ENCODE peak calls at places on chromosomes 12 and 14, in six cellular contexts. One of them, this sample, is unnamed.
A peak's percentile ranks its signal among the peaks of the same experiment; 100 is the strongest.

GRCh38 chr14:99755629-99756603 is 37.3 kb upstream of the EML1 start:
- DNase-seq in K562: no peak
- DNase-seq in SK-N-SH: no peak
- DNase-seq in sigmoid colon: peak; percentile 95
- DNase-seq in Panc1: peak; percentile 58
- DNase-seq in HCT116: no peak
- DNase-seq in this sample: peak; percentile 93

GRCh38 chr14:24253936-24254335 is 9.0 kb downstream of the TGM1 start:
- DNase-seq in K562: no peak
- DNase-seq in SK-N-SH: no peak
- DNase-seq in sigmoid colon: no peak
- DNase-seq in Panc1: no peak
- DNase-seq in HCT116: no peak
- DNase-seq in this sample: no peak

GRCh38 chr12:46499901-46500300 is 127.3 kb upstream of the SLC38A2 start:
- DNase-seq in K562: no peak
- DNase-seq in SK-N-SH: no peak
- DNase-seq in sigmoid colon: no peak
- DNase-seq in Panc1: no peak
- DNase-seq in HCT116: no peak
- DNase-seq in this sample: no peak

GRCh38 chr14:105486974-105487448 is 325 bp downstream of the CRIP1 start:
- DNase-seq in K562: no peak
- DNase-seq in SK-N-SH: no peak
- DNase-seq in sigmoid colon: peak; percentile 89
- DNase-seq in Panc1: no peak
- DNase-seq in HCT116: no peak
- DNase-seq in this sample: no peak

GRCh38 chr12:13195848-13196301 is 651 bp upstream of the EMP1 start:
- DNase-seq in K562: no peak
- DNase-seq in SK-N-SH: no peak
- DNase-seq in sigmoid colon: peak; percentile 65
- DNase-seq in Panc1: no peak
- DNase-seq in HCT116: no peak
- DNase-seq in this sample: no peak

GRCh38 chr12:101172316-101172715 is 37.7 kb downstream of the SLC5A8 start:
- DNase-seq in K562: peak; percentile 16
- DNase-seq in SK-N-SH: peak; percentile 4
- DNase-seq in sigmoid colon: no peak
- DNase-seq in Panc1: no peak
- DNase-seq in HCT116: no peak
- DNase-seq in this sample: no peak

GRCh38 chr14:24071836-24072420 is 566 bp downstream of the CPNE6 start:
- DNase-seq in K562: no peak
- DNase-seq in SK-N-SH: no peak
- DNase-seq in sigmoid colon: no peak
- DNase-seq in Panc1: no peak
- DNase-seq in HCT116: no peak
- DNase-seq in this sample: no peak

GRCh38 chr12:2891240-2892053 is 756 bp downstream of the TULP3 start:
- DNase-seq in K562: no peak
- DNase-seq in SK-N-SH: peak; percentile 68
- DNase-seq in sigmoid colon: peak; percentile 84
- DNase-seq in Panc1: no peak
- DNase-seq in HCT116: no peak
- DNase-seq in this sample: peak; percentile 72

GRCh38 chr12:15701721-15702156 is 87.4 kb downstream of the EPS8 start:
- DNase-seq in K562: no peak
- DNase-seq in SK-N-SH: no peak
- DNase-seq in sigmoid colon: no peak
- DNase-seq in Panc1: no peak
- DNase-seq in HCT116: no peak
- DNase-seq in this sample: peak; percentile 88

GRCh38 chr12:118059645-118060275 is 1.2 kb downstream of the WSB2 start:
- DNase-seq in K562: no peak
- DNase-seq in SK-N-SH: no peak
- DNase-seq in sigmoid colon: no peak
- DNase-seq in Panc1: no peak
- DNase-seq in HCT116: no peak
- DNase-seq in this sample: peak; percentile 55

GRCh38 chr14:53963491-53964227 is 7.0 kb upstream of the BMP4 start:
- DNase-seq in K562: no peak
- DNase-seq in SK-N-SH: no peak
- DNase-seq in sigmoid colon: peak; percentile 71
- DNase-seq in Panc1: no peak
- DNase-seq in HCT116: no peak
- DNase-seq in this sample: peak; percentile 44

GRCh38 chr12:67633708-67634107 is 14.8 kb upstream of the DYRK2 start:
- DNase-seq in K562: no peak
- DNase-seq in SK-N-SH: no peak
- DNase-seq in sigmoid colon: no peak
- DNase-seq in Panc1: no peak
- DNase-seq in HCT116: no peak
- DNase-seq in this sample: no peak

GRCh38 chr14:84250863-84251262 is 1279.1 kb upstream of the FLRT2 start:
- DNase-seq in K562: no peak
- DNase-seq in SK-N-SH: no peak
- DNase-seq in sigmoid colon: no peak
- DNase-seq in Panc1: no peak
- DNase-seq in HCT116: no peak
- DNase-seq in this sample: peak; percentile 94

GRCh38 chr12:77065361-77066204 is at the start of gene E2F7:
- DNase-seq in K562: peak; percentile 100
- DNase-seq in SK-N-SH: peak; percentile 99
- DNase-seq in sigmoid colon: peak; percentile 87
- DNase-seq in Panc1: peak; percentile 57
- DNase-seq in HCT116: peak; percentile 87
- DNase-seq in this sample: peak; percentile 91
- TF ChIP-seq POLR2AphosphoS5 in K562: no peak
- TF ChIP-seq POLR2AphosphoS5 in SK-N-SH: peak; percentile 23
- TF ChIP-seq POLR2AphosphoS5 in sigmoid colon: no peak
- TF ChIP-seq POLR2AphosphoS5 in Panc1: peak; percentile 57
- TF ChIP-seq POLR2AphosphoS5 in HCT116: peak; percentile 80
- TF ChIP-seq POLR2AphosphoS5 in this sample: peak; percentile 66

DNA sequence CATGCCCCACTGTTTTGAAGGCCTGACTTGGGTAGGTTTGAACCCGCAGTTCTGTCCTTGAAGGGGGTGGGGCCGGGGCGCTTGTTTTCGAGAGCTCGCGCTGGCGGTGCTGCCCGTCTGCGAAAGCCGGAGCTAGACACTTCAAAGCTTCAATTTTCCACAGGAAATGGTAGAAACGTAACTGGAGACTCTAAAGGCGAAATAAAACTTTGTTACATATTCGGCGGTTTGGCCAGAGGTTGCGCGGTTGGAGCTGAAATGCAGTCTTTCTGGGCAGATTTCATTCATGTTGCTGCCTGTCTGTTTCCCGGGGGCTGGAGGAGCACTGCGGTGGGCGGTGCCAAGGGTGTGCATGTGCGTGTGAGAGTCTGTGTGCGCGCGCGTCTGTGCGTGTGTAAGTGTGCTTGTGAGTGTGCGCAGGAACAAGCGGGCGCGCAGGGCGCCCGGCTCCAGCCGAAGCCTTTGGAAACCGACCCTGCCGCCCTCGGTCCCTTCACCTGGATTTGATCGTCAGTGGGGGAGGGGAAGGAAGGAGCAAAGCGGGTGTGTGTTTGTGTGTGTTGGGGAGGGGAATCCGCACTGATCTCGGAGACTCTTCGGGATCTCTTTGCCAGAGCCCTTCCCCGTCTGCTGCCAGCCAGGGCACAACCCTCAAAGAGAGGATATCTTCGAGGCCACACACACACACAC is 227.7 kb upstream of the CRY1 start:
- DNase-seq in K562: no peak
- DNase-seq in SK-N-SH: peak; percentile 57
- DNase-seq in sigmoid colon: no peak
- DNase-seq in Panc1: no peak
- DNase-seq in HCT116: no peak
- DNase-seq in this sample: no peak
- TF ChIP-seq POLR2AphosphoS5 in K562: no peak
- TF ChIP-seq POLR2AphosphoS5 in SK-N-SH: no peak
- TF ChIP-seq POLR2AphosphoS5 in sigmoid colon: no peak
- TF ChIP-seq POLR2AphosphoS5 in Panc1: no peak
- TF ChIP-seq POLR2AphosphoS5 in HCT116: no peak
- TF ChIP-seq POLR2AphosphoS5 in this sample: no peak

GRCh38 chr14:90336985-90337384 is 5.2 kb upstream of the NRDE2 start:
- DNase-seq in K562: no peak
- DNase-seq in SK-N-SH: no peak
- DNase-seq in sigmoid colon: no peak
- DNase-seq in Panc1: no peak
- DNase-seq in HCT116: no peak
- DNase-seq in this sample: no peak
- TF ChIP-seq POLR2AphosphoS5 in K562: no peak
- TF ChIP-seq POLR2AphosphoS5 in SK-N-SH: no peak
- TF ChIP-seq POLR2AphosphoS5 in sigmoid colon: no peak
- TF ChIP-seq POLR2AphosphoS5 in Panc1: no peak
- TF ChIP-seq POLR2AphosphoS5 in HCT116: no peak
- TF ChIP-seq POLR2AphosphoS5 in this sample: no peak

GRCh38 chr12:53462935-53463334 is 11.0 kb downstream of the PCBP2 start:
- DNase-seq in K562: no peak
- DNase-seq in SK-N-SH: no peak
- DNase-seq in sigmoid colon: no peak
- DNase-seq in Panc1: no peak
- DNase-seq in HCT116: no peak
- DNase-seq in this sample: no peak
- TF ChIP-seq POLR2AphosphoS5 in K562: peak; percentile 40
- TF ChIP-seq POLR2AphosphoS5 in SK-N-SH: no peak
- TF ChIP-seq POLR2AphosphoS5 in sigmoid colon: no peak
- TF ChIP-seq POLR2AphosphoS5 in Panc1: no peak
- TF ChIP-seq POLR2AphosphoS5 in HCT116: no peak
- TF ChIP-seq POLR2AphosphoS5 in this sample: no peak

GRCh38 chr14:49971156-49972141 is 78.6 kb downstream of the ARF6 start:
- DNase-seq in K562: no peak
- DNase-seq in SK-N-SH: no peak
- DNase-seq in sigmoid colon: no peak
- DNase-seq in Panc1: no peak
- DNase-seq in HCT116: no peak
- DNase-seq in this sample: peak; percentile 51

GRCh38 chr14:49972199-49972671 is 79.4 kb downstream of the ARF6 start:
- DNase-seq in K562: no peak
- DNase-seq in SK-N-SH: no peak
- DNase-seq in sigmoid colon: no peak
- DNase-seq in Panc1: peak; percentile 51
- DNase-seq in HCT116: no peak
- DNase-seq in this sample: peak; percentile 90

GRCh38 chr14:49975286-49975685 is 82.4 kb downstream of the ARF6 start:
- DNase-seq in K562: no peak
- DNase-seq in SK-N-SH: no peak
- DNase-seq in sigmoid colon: no peak
- DNase-seq in Panc1: peak; percentile 92
- DNase-seq in HCT116: peak; percentile 93
- DNase-seq in this sample: peak; percentile 84

GRCh38 chr14:49970474-49971147 is 77.7 kb downstream of the ARF6 start:
- DNase-seq in K562: peak; percentile 31
- DNase-seq in SK-N-SH: no peak
- DNase-seq in sigmoid colon: no peak
- DNase-seq in Panc1: no peak
- DNase-seq in HCT116: no peak
- DNase-seq in this sample: peak; percentile 82

GRCh38 chr14:49972840-49973239 is 80.0 kb downstream of the ARF6 start:
- DNase-seq in K562: no peak
- DNase-seq in SK-N-SH: no peak
- DNase-seq in sigmoid colon: no peak
- DNase-seq in Panc1: peak; percentile 87
- DNase-seq in HCT116: peak; percentile 71
- DNase-seq in this sample: peak; percentile 79
- TF ChIP-seq POLR2AphosphoS5 in K562: no peak
- TF ChIP-seq POLR2AphosphoS5 in SK-N-SH: peak; percentile 30
- TF ChIP-seq POLR2AphosphoS5 in sigmoid colon: peak; percentile 44
- TF ChIP-seq POLR2AphosphoS5 in Panc1: peak; percentile 46
- TF ChIP-seq POLR2AphosphoS5 in HCT116: peak; percentile 41
- TF ChIP-seq POLR2AphosphoS5 in this sample: no peak

GRCh38 chr14:93033983-93034670 is 81.6 kb downstream of the ITPK1 start:
- DNase-seq in K562: peak; percentile 53
- DNase-seq in SK-N-SH: peak; percentile 77
- DNase-seq in sigmoid colon: no peak
- DNase-seq in Panc1: no peak
- DNase-seq in HCT116: no peak
- DNase-seq in this sample: no peak
- TF ChIP-seq POLR2AphosphoS5 in K562: no peak
- TF ChIP-seq POLR2AphosphoS5 in SK-N-SH: no peak
- TF ChIP-seq POLR2AphosphoS5 in sigmoid colon: no peak
- TF ChIP-seq POLR2AphosphoS5 in Panc1: no peak
- TF ChIP-seq POLR2AphosphoS5 in HCT116: no peak
- TF ChIP-seq POLR2AphosphoS5 in this sample: no peak

This sample was measured in endothelial cell of umbilical vein.